ENCODE peak calls at places on chromosome 7, in seven cellular contexts. Y, I, F, C, O, W and E are unnamed samples.

GRCh38 chr7:1901431-1902210 is 231.5 kb downstream of the ELFN1 start:
- DNase-seq in I (no peak), O (no peak), F (no peak), Y (no peak), C (no peak), W (no peak), E (no peak)

GRCh38 chr7:152054377-152055230 is 29.1 kb downstream of the GALNT11 start:
- DNase-seq in W (no peak), C (peak; percentile 81), F (no peak), O (no peak), I (no peak), Y (no peak), E (no peak)

GRCh38 chr7:29127527-29127926 is 18.8 kb downstream of the CPVL start:
- DNase-seq in W (no peak), F (no peak), C (no peak), O (no peak), I (no peak), Y (no peak), E (no peak)

GRCh38 chr7:100407285-100408180 is 21.0 kb downstream of the ZCWPW1 start:
- DNase-seq in F (no peak), W (no peak), Y (peak; percentile 41), I (peak; percentile 66), C (peak; percentile 79), O (no peak), E (no peak)

GRCh38 chr7:26612742-26613141 is 251.6 kb downstream of the SKAP2 start:
- DNase-seq in Y (no peak), C (no peak), F (no peak), I (no peak), W (no peak), O (no peak), E (no peak)

GRCh38 chr7:46256870-46257528 is 335.9 kb upstream of the IGFBP3 start:
- DNase-seq in O (no peak), I (no peak), Y (peak; percentile 58), C (peak; percentile 52), W (no peak), F (no peak), E (no peak)

GRCh38 chr7:6530626-6531491 is 20.4 kb downstream of the GRID2IP start:
- DNase-seq in C (no peak), O (peak; percentile 34), I (peak; percentile 76), W (no peak), F (no peak), Y (no peak), E (no peak)

GRCh38 chr7:98788921-98789320 is 80.9 kb downstream of the TMEM130 start:
- DNase-seq in I (no peak), Y (no peak), F (no peak), C (peak; percentile 93), O (no peak), W (no peak), E (no peak)

GRCh38 chr7:45976485-45976856 is 55.4 kb upstream of the IGFBP3 start:
- DNase-seq in I (no peak), C (no peak), W (no peak), O (no peak), F (no peak), Y (no peak), E (no peak)

GRCh38 chr7:7428806-7429205 is 106.9 kb downstream of the COL28A1 start:
- DNase-seq in F (no peak), I (no peak), W (no peak), Y (peak; percentile 97), O (no peak), C (peak; percentile 72), E (no peak)

GRCh38 chr7:43363429-43363894 is 219.4 kb upstream of the STK17A start:
- DNase-seq in O (no peak), C (no peak), I (no peak), W (no peak), F (no peak), Y (no peak), E (no peak)

GRCh38 chr7:137953043-137953691 is 48.7 kb downstream of the CREB3L2 start:
- DNase-seq in Y (no peak), W (no peak), F (no peak), C (peak; percentile 56), I (no peak), O (no peak), E (no peak)

GRCh38 chr7:7418997-7419396 is 116.7 kb downstream of the COL28A1 start:
- DNase-seq in Y (no peak), O (no peak), W (no peak), F (no peak), I (no peak), C (no peak), E (no peak)

GRCh38 chr7:76302299-76303056 is at the start of gene HSPB1:
- DNase-seq in O (peak; percentile 33), I (peak; percentile 91), W (peak; percentile 79), C (peak; percentile 99), Y (no peak), F (peak; percentile 73), E (peak; percentile 70)

GRCh38 chr7:20136647-20137046 is 80.5 kb downstream of the MACC1 start:
- DNase-seq in O (no peak), W (no peak), F (no peak), C (no peak), Y (no peak), I (no peak), E (no peak)

GRCh38 chr7:66415659-66416265 is 210.6 kb downstream of the TPST1 start:
- DNase-seq in C (no peak), W (no peak), Y (no peak), F (no peak), I (no peak), O (no peak), E (no peak)

GRCh38 chr7:24573554-24574338 is 494 bp downstream of the PALS2 start:
- DNase-seq in O (peak; percentile 15), I (peak; percentile 75), W (no peak), Y (no peak), F (peak; percentile 12), C (peak; percentile 73), E (peak; percentile 56)

GRCh38 chr7:151853896-151854807 is 22.8 kb downstream of the PRKAG2 start:
- DNase-seq in O (no peak), F (no peak), C (peak; percentile 43), I (no peak), Y (no peak), W (no peak), E (no peak)

GRCh38 chr7:128311003-128311402 is 32.7 kb downstream of the RBM28 start:
- DNase-seq in C (no peak), F (no peak), O (no peak), I (no peak), Y (no peak), W (no peak), E (no peak)